ENCODE peak calls at places on chromosomes 16 and 17, in six cellular contexts. One of them, this sample, is unnamed. For H3K4me1, the result is how much of the 10 kb centered on the place peaks cover.

GRCh38 chr17:22278302-22279275 is 586.3 kb downstream of the KCNJ18 start:
- DNase-seq in tibial nerve: no peak
- DNase-seq in H1: no peak
- DNase-seq in transverse colon: no peak
- DNase-seq in breast epithelium: no peak
- DNase-seq in K562: no peak
- DNase-seq in this sample: no peak

GRCh38 chr17:60971515-60972369 is 294.1 kb downstream of the BCAS3 start:
- DNase-seq in breast epithelium: no peak
- DNase-seq in transverse colon: peak
- DNase-seq in H1: peak
- DNase-seq in K562: peak
- DNase-seq in tibial nerve: no peak
- DNase-seq in this sample: no peak

GRCh38 chr17:48549909-48550308 is 5.0 kb upstream of the HOXB2 start:
- DNase-seq in transverse colon: no peak
- DNase-seq in K562: no peak
- DNase-seq in breast epithelium: no peak
- DNase-seq in tibial nerve: no peak
- DNase-seq in H1: no peak
- DNase-seq in this sample: no peak

GRCh38 chr17:15882777-15883176 is 62.2 kb upstream of the ADORA2B start:
- DNase-seq in K562: no peak
- DNase-seq in transverse colon: no peak
- DNase-seq in breast epithelium: no peak
- DNase-seq in tibial nerve: no peak
- DNase-seq in H1: no peak
- DNase-seq in this sample: no peak

GRCh38 chr17:65956814-65957213 is 235.1 kb downstream of the CEP112 start:
- DNase-seq in tibial nerve: no peak
- DNase-seq in H1: no peak
- DNase-seq in transverse colon: no peak
- DNase-seq in breast epithelium: no peak
- DNase-seq in K562: no peak
- DNase-seq in this sample: no peak

GRCh38 chr16:324451-325334 is 27.8 kb downstream of the AXIN1 start:
- DNase-seq in tibial nerve: no peak
- DNase-seq in H1: no peak
- DNase-seq in transverse colon: peak
- DNase-seq in breast epithelium: no peak
- DNase-seq in K562: peak
- DNase-seq in this sample: no peak

GRCh38 chr17:27975146-27976011 is 67.1 kb upstream of the NLK start:
- DNase-seq in tibial nerve: no peak
- DNase-seq in K562: peak
- DNase-seq in transverse colon: no peak
- DNase-seq in H1: no peak
- DNase-seq in breast epithelium: no peak
- DNase-seq in this sample: no peak

GRCh38 chr17:40458851-40459482 is 15.7 kb downstream of the IGFBP4 start:
- DNase-seq in transverse colon: no peak
- DNase-seq in breast epithelium: no peak
- DNase-seq in tibial nerve: no peak
- DNase-seq in K562: no peak
- DNase-seq in H1: no peak
- DNase-seq in this sample: no peak

GRCh38 chr17:75250009-75250471 is 11.4 kb downstream of the GGA3 start:
- DNase-seq in tibial nerve: no peak
- DNase-seq in H1: no peak
- DNase-seq in breast epithelium: no peak
- DNase-seq in transverse colon: peak
- DNase-seq in K562: peak
- DNase-seq in this sample: no peak

GRCh38 chr17:4229627-4230026 is 34.2 kb downstream of the ANKFY1 start:
- DNase-seq in transverse colon: peak
- DNase-seq in K562: no peak
- DNase-seq in tibial nerve: no peak
- DNase-seq in breast epithelium: peak
- DNase-seq in H1: no peak
- DNase-seq in this sample: no peak

GRCh38 chr17:56945938-56946337 is 14.9 kb downstream of the COIL start:
- DNase-seq in K562: no peak
- DNase-seq in H1: no peak
- DNase-seq in tibial nerve: no peak
- DNase-seq in transverse colon: no peak
- DNase-seq in breast epithelium: no peak
- DNase-seq in this sample: no peak

GRCh38 chr17:31235110-31235509 is 61.9 kb downstream of the OMG start:
- DNase-seq in breast epithelium: no peak
- DNase-seq in transverse colon: no peak
- DNase-seq in H1: no peak
- DNase-seq in tibial nerve: no peak
- DNase-seq in K562: no peak
- DNase-seq in this sample: no peak

GRCh38 chr16:2779151-2779920 is 2.3 kb upstream of the ELOB start:
- DNase-seq in K562: peak
- DNase-seq in transverse colon: peak
- DNase-seq in tibial nerve: no peak
- DNase-seq in breast epithelium: no peak
- DNase-seq in H1: no peak
- DNase-seq in this sample: no peak

GRCh38 chr17:67157732-67158639 is 87.0 kb downstream of the HELZ start:
- DNase-seq in tibial nerve: no peak
- DNase-seq in transverse colon: no peak
- DNase-seq in K562: peak
- DNase-seq in breast epithelium: no peak
- DNase-seq in H1: no peak
- DNase-seq in this sample: no peak

GRCh38 chr17:48646183-48647102 is 20.3 kb upstream of the HOXB9 start:
- DNase-seq in K562: peak
- DNase-seq in transverse colon: peak
- DNase-seq in breast epithelium: no peak
- DNase-seq in tibial nerve: no peak
- DNase-seq in H1: peak
- DNase-seq in this sample: no peak

GRCh38 chr17:74296548-74296936 is 22.5 kb downstream of the DNAI2 start:
- DNase-seq in K562: peak
- DNase-seq in tibial nerve: peak
- DNase-seq in breast epithelium: no peak
- DNase-seq in H1: peak
- DNase-seq in transverse colon: peak
- DNase-seq in this sample: peak

GRCh38 chr16:30649725-30650368 is 913 bp upstream of the PRR14 start:
- DNase-seq in transverse colon: no peak
- DNase-seq in tibial nerve: peak
- DNase-seq in H1: no peak
- DNase-seq in breast epithelium: peak
- DNase-seq in K562: no peak
- DNase-seq in this sample: peak

GRCh38 chr17:5526821-5527598 is 40.6 kb downstream of the MIS12 start:
- DNase-seq in breast epithelium: no peak
- DNase-seq in transverse colon: peak
- DNase-seq in H1: no peak
- DNase-seq in tibial nerve: no peak
- DNase-seq in K562: peak
- DNase-seq in this sample: no peak

GRCh38 chr17:67628580-67629013 is 89.1 kb upstream of the NOL11 start:
- DNase-seq in K562: peak
- DNase-seq in transverse colon: no peak
- DNase-seq in H1: peak
- DNase-seq in tibial nerve: no peak
- DNase-seq in breast epithelium: no peak
- DNase-seq in this sample: peak

GRCh38 chr16:57966133-57966805 is 4.7 kb downstream of the CNGB1 start:
- DNase-seq in tibial nerve: no peak
- DNase-seq in transverse colon: no peak
- DNase-seq in K562: no peak
- DNase-seq in breast epithelium: no peak
- DNase-seq in H1: no peak
- DNase-seq in this sample: no peak

GRCh38 chr16:76237471-76237870 is 39.7 kb upstream of the CNTNAP4 start:
- DNase-seq in breast epithelium: no peak
- DNase-seq in transverse colon: no peak
- DNase-seq in tibial nerve: no peak
- DNase-seq in K562: no peak
- DNase-seq in H1: no peak
- DNase-seq in this sample: no peak

GRCh38 chr16:7025616-7026190 is 306.9 kb upstream of the RBFOX1 start:
- DNase-seq in tibial nerve: peak
- DNase-seq in K562: peak
- DNase-seq in H1: peak
- DNase-seq in breast epithelium: no peak
- DNase-seq in transverse colon: peak
- DNase-seq in this sample: peak

GRCh38 chr17:19812407-19812806 is 55.3 kb downstream of the ULK2 start:
- DNase-seq in transverse colon: no peak
- DNase-seq in tibial nerve: no peak
- DNase-seq in H1: no peak
- DNase-seq in K562: peak
- DNase-seq in breast epithelium: no peak
- DNase-seq in this sample: no peak
- TF ChIP-seq CTCF in transverse colon: no peak
- TF ChIP-seq CTCF in tibial nerve: peak
- TF ChIP-seq CTCF in H1: peak
- TF ChIP-seq CTCF in K562: peak
- TF ChIP-seq CTCF in breast epithelium: no peak
- TF ChIP-seq CTCF in this sample: no peak

DNA sequence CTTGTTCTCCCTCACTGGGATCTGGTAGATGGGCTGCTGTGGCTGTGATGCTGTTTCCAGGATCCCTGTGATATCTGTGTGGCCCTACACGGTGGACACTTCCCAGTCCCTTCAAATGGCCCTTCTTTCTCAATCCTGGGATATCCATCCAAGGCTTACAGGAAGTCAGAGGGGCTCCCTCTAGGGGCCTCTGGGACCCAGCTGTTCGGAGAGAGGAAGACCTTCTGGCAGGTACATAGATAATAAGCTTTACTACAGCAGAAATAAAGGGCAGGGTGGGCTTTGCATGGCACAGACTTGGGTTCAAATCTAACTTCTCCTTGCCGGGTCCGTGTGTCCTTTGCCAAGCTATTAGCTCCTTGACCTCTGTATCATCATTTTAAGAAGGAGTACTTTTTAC is 119.5 kb upstream of the CDH13 start:
- DNase-seq in tibial nerve: no peak
- DNase-seq in K562: no peak
- DNase-seq in transverse colon: no peak
- DNase-seq in H1: no peak
- DNase-seq in breast epithelium: no peak
- DNase-seq in this sample: no peak
- H3K4me1 ChIP-seq in tibial nerve: under half
- H3K4me1 ChIP-seq in K562: under half
- H3K4me1 ChIP-seq in transverse colon: under half
- H3K4me1 ChIP-seq in H1: under half
- H3K4me1 ChIP-seq in breast epithelium: under half
- H3K4me1 ChIP-seq in this sample: under half

GRCh38 chr17:18087610-18088491 is at the start of gene DRG2:
- DNase-seq in breast epithelium: peak
- DNase-seq in H1: peak
- DNase-seq in tibial nerve: peak
- DNase-seq in K562: peak
- DNase-seq in transverse colon: peak
- DNase-seq in this sample: peak
- TF ChIP-seq POLR2A in breast epithelium: peak
- TF ChIP-seq POLR2A in H1: peak
- TF ChIP-seq POLR2A in tibial nerve: no peak
- TF ChIP-seq POLR2A in K562: peak
- TF ChIP-seq POLR2A in transverse colon: peak
- TF ChIP-seq POLR2A in this sample: peak

GRCh38 chr16:48537275-48537674 is 72.7 kb downstream of the N4BP1 start:
- DNase-seq in breast epithelium: no peak
- DNase-seq in tibial nerve: no peak
- DNase-seq in H1: peak
- DNase-seq in K562: no peak
- DNase-seq in transverse colon: no peak
- DNase-seq in this sample: peak

GRCh38 chr16:48537909-48538745 is 71.9 kb downstream of the N4BP1 start:
- DNase-seq in transverse colon: peak
- DNase-seq in breast epithelium: peak
- DNase-seq in K562: no peak
- DNase-seq in H1: peak
- DNase-seq in tibial nerve: no peak
- DNase-seq in this sample: peak

GRCh38 chr16:48540222-48540900 is 69.6 kb downstream of the N4BP1 start:
- DNase-seq in K562: no peak
- DNase-seq in transverse colon: no peak
- DNase-seq in breast epithelium: no peak
- DNase-seq in H1: peak
- DNase-seq in tibial nerve: no peak
- DNase-seq in this sample: no peak

GRCh38 chr16:48539485-48540221 is 70.3 kb downstream of the N4BP1 start:
- DNase-seq in transverse colon: no peak
- DNase-seq in K562: no peak
- DNase-seq in tibial nerve: no peak
- DNase-seq in breast epithelium: no peak
- DNase-seq in H1: peak
- DNase-seq in this sample: peak

GRCh38 chr16:48538746-48539484 is 71.1 kb downstream of the N4BP1 start:
- DNase-seq in tibial nerve: no peak
- DNase-seq in K562: peak
- DNase-seq in breast epithelium: no peak
- DNase-seq in H1: peak
- DNase-seq in transverse colon: no peak
- DNase-seq in this sample: no peak
- TF ChIP-seq CTCF in tibial nerve: peak
- TF ChIP-seq CTCF in K562: peak
- TF ChIP-seq CTCF in breast epithelium: no peak
- TF ChIP-seq CTCF in H1: peak
- TF ChIP-seq CTCF in transverse colon: no peak
- TF ChIP-seq CTCF in this sample: no peak

GRCh38 chr16:35733971-35734702 is 2274.7 kb downstream of the TP53TG3F start:
- DNase-seq in K562: no peak
- DNase-seq in transverse colon: no peak
- DNase-seq in H1: no peak
- DNase-seq in tibial nerve: no peak
- DNase-seq in breast epithelium: no peak
- DNase-seq in this sample: peak

GRCh38 chr16:35733278-35733965 is 2274.0 kb downstream of the TP53TG3F start:
- DNase-seq in H1: no peak
- DNase-seq in tibial nerve: no peak
- DNase-seq in K562: no peak
- DNase-seq in breast epithelium: no peak
- DNase-seq in transverse colon: no peak
- DNase-seq in this sample: no peak

GRCh38 chr16:35730251-35730650 is 2270.8 kb downstream of the TP53TG3F start:
- DNase-seq in K562: no peak
- DNase-seq in H1: no peak
- DNase-seq in breast epithelium: no peak
- DNase-seq in transverse colon: no peak
- DNase-seq in tibial nerve: no peak
- DNase-seq in this sample: no peak

GRCh38 chr16:35732046-35732810 is 2272.8 kb downstream of the TP53TG3F start:
- DNase-seq in transverse colon: no peak
- DNase-seq in breast epithelium: no peak
- DNase-seq in K562: no peak
- DNase-seq in H1: no peak
- DNase-seq in tibial nerve: no peak
- DNase-seq in this sample: no peak

GRCh38 chr16:35731341-35732040 is 2272.1 kb downstream of the TP53TG3F start:
- DNase-seq in H1: no peak
- DNase-seq in transverse colon: no peak
- DNase-seq in K562: no peak
- DNase-seq in tibial nerve: no peak
- DNase-seq in breast epithelium: no peak
- DNase-seq in this sample: no peak
- H3K4me1 ChIP-seq in H1: under half
- H3K4me1 ChIP-seq in transverse colon: under half
- H3K4me1 ChIP-seq in K562: under half
- H3K4me1 ChIP-seq in tibial nerve: under half
- H3K4me1 ChIP-seq in breast epithelium: under half
- H3K4me1 ChIP-seq in this sample: under half